ENCODE peak calls at places on chromosomes 13 and 19, in nine cellular contexts. U is cardiac muscle cell, H is retinal pigment epithelial cell, L is lower lobe of right lung, X is epithelial cell of esophagus, C is tibial nerve, V is H9, S is brain microvascular endothelial cell, P is WTC11. Q is an unnamed sample.

GRCh38 chr13:33676700-33677048 is 141.3 kb upstream of the RFC3 start:
- DNase-seq in U (peak), H (peak), L (peak), X (peak), C (no peak), V (no peak), S (peak), P (no peak), Q (peak)

GRCh38 chr19:7917292-7918061 is 2.7 kb upstream of the SNAPC2 start:
- DNase-seq in U (peak), H (no peak), L (peak), X (peak), C (no peak), V (peak), S (peak), P (peak), Q (no peak)

GRCh38 chr13:75145926-75146325 is 336.0 kb downstream of the TBC1D4 start:
- DNase-seq in U (no peak), H (no peak), L (no peak), X (no peak), C (no peak), V (no peak), S (no peak), P (no peak), Q (no peak)

GRCh38 chr13:25744176-25744575 is 307.6 kb downstream of the SHISA2 start:
- DNase-seq in U (no peak), H (no peak), L (no peak), X (no peak), C (no peak), V (no peak), S (no peak), P (no peak), Q (no peak)

GRCh38 chr19:50817941-50818858 is 5.4 kb downstream of the KLK1 start:
- DNase-seq in U (peak), H (no peak), L (peak), X (peak), C (no peak), V (peak), S (peak), P (peak), Q (peak)

GRCh38 chr13:94800423-94800822 is 88.1 kb upstream of the SOX21 start:
- DNase-seq in U (no peak), H (no peak), L (no peak), X (peak), C (no peak), V (no peak), S (no peak), P (no peak), Q (no peak)

GRCh38 chr13:22665531-22665930 is 515.2 kb upstream of the SGCG start:
- DNase-seq in U (no peak), H (no peak), L (no peak), X (no peak), C (no peak), V (no peak), S (no peak), P (no peak), Q (no peak)

GRCh38 chr13:107458269-107458668 is 757.1 kb downstream of the LIG4 start:
- DNase-seq in U (no peak), H (no peak), L (no peak), X (no peak), C (no peak), V (no peak), S (no peak), P (no peak), Q (no peak)

GRCh38 chr13:96575423-96576320 is 418.6 kb downstream of the OXGR1 start:
- DNase-seq in U (no peak), H (no peak), L (no peak), X (peak), C (no peak), V (no peak), S (no peak), P (no peak), Q (no peak)

GRCh38 chr13:74871671-74872070 is 610.3 kb downstream of the TBC1D4 start:
- DNase-seq in U (no peak), H (peak), L (no peak), X (no peak), C (no peak), V (no peak), S (no peak), P (no peak), Q (no peak)

GRCh38 chr19:17847538-17848366 is at the start of gene JAK3:
- DNase-seq in U (peak), H (no peak), L (peak), X (peak), C (no peak), V (peak), S (peak), P (peak), Q (no peak)

GRCh38 chr13:93352616-93353015 is 126.0 kb downstream of the GPC6 start:
- DNase-seq in U (no peak), H (no peak), L (no peak), X (no peak), C (no peak), V (no peak), S (no peak), P (no peak), Q (no peak)

GRCh38 chr19:56114711-56115110 is 6.4 kb downstream of the ZNF787 start:
- DNase-seq in U (no peak), H (no peak), L (peak), X (no peak), C (no peak), V (no peak), S (no peak), P (no peak), Q (no peak)

GRCh38 chr13:51943721-51944120 is 67.5 kb downstream of the ATP7B start:
- DNase-seq in U (no peak), H (no peak), L (no peak), X (no peak), C (no peak), V (no peak), S (no peak), P (no peak), Q (no peak)

GRCh38 chr13:99467764-99468163 is 33.5 kb upstream of the TM9SF2 start:
- DNase-seq in U (no peak), H (no peak), L (no peak), X (peak), C (no peak), V (no peak), S (peak), P (no peak), Q (peak)

GRCh38 chr19:44192127-44192526 is 20.2 kb upstream of the ZNF227 start:
- DNase-seq in U (no peak), H (no peak), L (no peak), X (no peak), C (no peak), V (no peak), S (no peak), P (no peak), Q (no peak)

GRCh38 chr19:21705393-21705792 is 62.0 kb downstream of the ZNF100 start:
- DNase-seq in U (no peak), H (no peak), L (no peak), X (no peak), C (no peak), V (peak), S (no peak), P (no peak), Q (no peak)

GRCh38 chr13:99892189-99892588 is 79.4 kb downstream of the ZIC5 start:
- DNase-seq in U (no peak), H (no peak), L (no peak), X (no peak), C (no peak), V (peak), S (no peak), P (peak), Q (no peak)

GRCh38 chr13:75395056-75395455 is 86.9 kb downstream of the TBC1D4 start:
- DNase-seq in U (no peak), H (no peak), L (no peak), X (no peak), C (no peak), V (no peak), S (no peak), P (no peak), Q (no peak)

GRCh38 chr19:16970821-16971220 is 55.8 kb downstream of the CPAMD8 start:
- DNase-seq in U (no peak), H (no peak), L (no peak), X (no peak), C (no peak), V (no peak), S (no peak), P (no peak), Q (no peak)

GRCh38 chr13:45119469-45119989 is 781 bp upstream of the GTF2F2 start:
- DNase-seq in U (no peak), H (peak), L (no peak), X (peak), C (no peak), V (no peak), S (peak), P (no peak), Q (no peak)

GRCh38 chr13:95258098-95258497 is 43.2 kb downstream of the ABCC4 start:
- DNase-seq in U (no peak), H (no peak), L (no peak), X (no peak), C (no peak), V (no peak), S (no peak), P (no peak), Q (no peak)

GRCh38 chr19:43598445-43599240 is 2.2 kb downstream of the ZNF576 start:
- DNase-seq in U (no peak), H (no peak), L (no peak), X (no peak), C (no peak), V (no peak), S (no peak), P (no peak), Q (no peak)

GRCh38 chr13:30453727-30454126 is 12.0 kb downstream of the HMGB1 start:
- DNase-seq in U (no peak), H (no peak), L (no peak), X (peak), C (no peak), V (no peak), S (no peak), P (no peak), Q (peak)

GRCh38 chr13:51999525-51999924 is 11.7 kb downstream of the ATP7B start:
- DNase-seq in U (no peak), H (no peak), L (peak), X (peak), C (no peak), V (no peak), S (no peak), P (no peak), Q (peak)

DNA sequence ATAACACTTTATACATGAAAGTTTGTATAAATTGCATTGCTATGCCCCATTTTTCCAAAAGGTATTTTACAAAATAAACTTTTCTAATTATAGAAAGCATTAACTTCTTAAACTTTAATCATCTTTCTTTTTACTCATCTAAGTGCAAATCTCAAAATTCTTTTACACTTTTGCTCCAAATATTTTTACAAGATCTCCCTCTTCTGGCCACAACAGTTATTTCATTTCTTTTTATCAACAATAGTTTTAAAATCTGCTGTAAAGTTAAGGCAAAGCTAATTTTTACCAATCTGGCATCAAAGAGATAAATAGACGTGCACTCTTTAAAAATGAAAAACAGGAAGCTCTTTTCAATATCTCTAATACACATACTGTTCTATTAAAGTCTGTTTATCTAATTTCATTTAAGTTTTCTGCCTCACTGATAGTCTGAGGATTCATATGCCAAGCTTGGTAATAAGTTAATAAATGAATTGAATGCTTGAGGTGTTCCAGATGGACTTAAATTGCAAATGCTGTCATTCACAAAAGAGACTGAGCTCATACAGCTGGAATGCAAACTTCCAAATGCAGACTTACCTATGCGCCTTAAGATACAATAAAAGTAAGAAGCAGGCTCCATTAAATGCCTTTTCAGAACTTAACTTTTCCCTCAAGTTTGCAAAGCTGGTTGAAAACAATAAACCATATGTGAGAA is 583.0 kb upstream of the ATXN8OS start:
- DNase-seq in U (no peak), H (no peak), L (no peak), X (peak), C (no peak), V (no peak), S (no peak), P (no peak), Q (peak)
- TF ChIP-seq CTCF in U (peak), H (peak), L (no peak), X (peak), C (no peak), V (peak), S (no peak), P (no peak), Q (peak)

DNA sequence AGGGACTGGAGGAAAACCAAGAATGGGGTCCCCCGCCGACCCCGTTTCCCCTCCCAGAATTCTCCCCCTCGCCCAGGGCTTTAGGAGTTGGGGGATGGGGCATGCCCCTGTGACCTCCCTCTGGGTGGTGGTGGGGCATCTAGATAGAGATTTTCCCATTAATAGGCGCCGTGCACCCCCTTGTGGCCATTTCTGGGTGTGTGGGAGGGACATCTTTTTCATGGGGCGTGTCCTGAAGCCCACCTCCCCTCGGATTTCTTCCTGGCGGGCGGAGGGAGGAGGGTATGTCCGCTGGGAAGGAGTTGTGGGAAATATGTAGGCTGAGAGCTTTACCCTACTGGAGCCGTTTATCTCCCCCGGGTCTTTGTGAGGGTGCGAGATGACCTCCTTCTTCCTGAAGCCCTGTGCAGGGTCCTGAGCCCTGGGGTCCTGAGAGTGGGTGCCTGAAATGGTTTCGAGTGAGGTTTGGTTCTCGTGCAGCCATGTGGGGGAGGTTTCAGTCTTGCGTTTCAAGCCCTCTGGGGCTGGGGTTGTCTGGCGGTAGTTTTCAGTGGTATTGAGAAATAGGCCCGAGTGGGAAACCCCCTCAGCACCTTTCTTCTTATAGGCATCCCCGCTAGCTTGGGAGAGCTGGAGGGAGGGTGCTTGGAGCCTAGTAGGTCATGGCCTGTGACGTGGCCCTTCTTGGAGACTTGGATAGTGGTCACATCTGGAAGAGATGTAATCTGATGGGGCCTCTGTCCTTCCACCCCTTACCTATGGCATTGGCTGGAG is 1.0 kb downstream of the PRMT1 start:
- DNase-seq in U (peak), H (no peak), L (peak), X (peak), C (peak), V (peak), S (peak), P (peak), Q (peak)
- TF ChIP-seq CTCF in U (peak), H (peak), L (peak), X (peak), C (peak), V (peak), S (peak), P (peak), Q (peak)

DNA sequence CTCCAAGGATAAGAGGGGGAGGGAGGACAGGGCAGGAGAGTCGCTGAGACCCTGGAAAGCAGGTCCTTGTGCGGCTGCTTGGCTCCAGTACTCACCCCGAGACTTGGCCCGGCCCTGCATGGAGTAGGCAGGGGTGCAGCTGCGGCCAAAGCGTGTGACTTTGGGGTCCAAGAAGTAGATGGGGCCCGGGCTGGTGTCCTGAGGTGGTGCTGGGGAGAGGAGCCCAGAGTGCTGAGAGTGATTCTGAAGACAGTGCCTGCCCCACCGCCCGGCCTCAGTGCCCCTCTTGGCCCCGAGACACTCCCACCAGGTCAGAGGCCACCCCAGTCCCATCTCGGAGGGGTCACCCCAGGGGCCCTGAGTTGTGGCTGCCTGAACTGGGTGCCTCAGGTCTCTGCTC is 6.7 kb upstream of the SHC2 start:
- DNase-seq in U (no peak), H (no peak), L (no peak), X (no peak), C (no peak), V (no peak), S (no peak), P (no peak), Q (no peak)
- TF ChIP-seq CTCF in U (no peak), H (no peak), L (no peak), X (no peak), C (no peak), V (no peak), S (no peak), P (no peak), Q (no peak)

DNA sequence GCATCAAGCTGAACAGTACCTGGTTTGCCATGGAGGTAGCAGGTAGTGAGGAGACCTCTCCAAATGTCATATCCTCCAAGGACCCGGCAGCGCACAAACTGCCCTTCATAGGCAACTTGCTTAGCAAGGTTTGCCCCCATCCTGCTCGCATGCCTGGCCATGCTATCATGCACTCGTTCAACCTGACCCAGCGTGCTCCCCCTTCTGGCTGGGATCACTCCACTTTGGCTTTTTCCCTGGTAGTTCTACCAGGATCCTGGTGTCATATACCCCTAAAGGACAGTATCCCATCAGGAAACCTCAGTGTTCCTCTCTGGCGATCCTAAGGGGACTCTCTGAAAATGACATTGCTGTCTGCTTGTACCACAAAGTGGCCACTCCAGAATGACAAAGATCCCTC is 38.6 kb upstream of the ZNF30 start:
- DNase-seq in U (no peak), H (no peak), L (no peak), X (no peak), C (no peak), V (no peak), S (no peak), P (peak), Q (no peak)
- TF ChIP-seq CTCF in U (no peak), H (no peak), L (no peak), X (no peak), C (no peak), V (peak), S (no peak), P (no peak), Q (no peak)

GRCh38 chr19:5288347-5288739 is 52.3 kb downstream of the PTPRS start:
- DNase-seq in U (no peak), H (no peak), L (no peak), X (no peak), C (no peak), V (no peak), S (no peak), P (no peak), Q (no peak)

GRCh38 chr19:5291588-5292193 is 48.9 kb downstream of the PTPRS start:
- DNase-seq in U (no peak), H (no peak), L (no peak), X (no peak), C (no peak), V (no peak), S (no peak), P (no peak), Q (no peak)

GRCh38 chr19:5287066-5287465 is 53.5 kb downstream of the PTPRS start:
- DNase-seq in U (no peak), H (no peak), L (no peak), X (no peak), C (no peak), V (no peak), S (no peak), P (no peak), Q (no peak)

GRCh38 chr19:5290336-5291262 is 50.0 kb downstream of the PTPRS start:
- DNase-seq in U (no peak), H (no peak), L (no peak), X (no peak), C (no peak), V (no peak), S (no peak), P (no peak), Q (no peak)

GRCh38 chr19:5289060-5289990 is 51.3 kb downstream of the PTPRS start:
- DNase-seq in U (no peak), H (no peak), L (no peak), X (no peak), C (no peak), V (no peak), S (no peak), P (no peak), Q (no peak)
- TF ChIP-seq CTCF in U (no peak), H (peak), L (no peak), X (no peak), C (no peak), V (peak), S (peak), P (no peak), Q (no peak)

GRCh38 chr13:42885325-42885724 is 103.9 kb downstream of the FAM216B start:
- DNase-seq in U (no peak), H (no peak), L (no peak), X (no peak), C (no peak), V (no peak), S (no peak), P (no peak), Q (no peak)

GRCh38 chr13:42878721-42879120 is 97.3 kb downstream of the FAM216B start:
- DNase-seq in U (no peak), H (no peak), L (no peak), X (no peak), C (no peak), V (no peak), S (no peak), P (no peak), Q (no peak)

GRCh38 chr13:42883142-42883541 is 101.8 kb downstream of the FAM216B start:
- DNase-seq in U (no peak), H (no peak), L (no peak), X (no peak), C (no peak), V (no peak), S (peak), P (no peak), Q (no peak)

GRCh38 chr13:42880241-42880640 is 98.9 kb downstream of the FAM216B start:
- DNase-seq in U (no peak), H (no peak), L (no peak), X (no peak), C (no peak), V (no peak), S (no peak), P (no peak), Q (no peak)

DNA sequence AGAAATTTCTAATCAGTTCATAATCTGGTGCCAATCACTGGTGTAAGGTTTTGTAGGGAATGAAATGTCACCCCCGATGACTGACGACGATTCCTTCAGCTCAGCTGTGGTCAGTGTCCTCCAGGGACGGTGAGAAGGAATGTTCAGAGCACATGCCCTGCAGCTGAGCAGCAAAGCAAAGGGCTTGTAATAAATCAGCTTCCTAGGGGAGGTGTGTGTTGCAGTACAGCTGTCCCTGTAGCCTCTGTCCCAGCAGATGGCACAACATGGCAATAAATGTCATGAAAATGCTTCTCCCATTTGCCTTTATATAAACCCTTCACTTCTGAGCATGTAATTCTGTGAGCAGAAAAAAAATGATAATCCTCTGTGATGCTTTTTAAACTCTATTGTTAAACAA is 102.4 kb downstream of the FAM216B start:
- DNase-seq in U (peak), H (no peak), L (no peak), X (peak), C (no peak), V (no peak), S (peak), P (no peak), Q (peak)
- TF ChIP-seq CTCF in U (no peak), H (peak), L (no peak), X (peak), C (no peak), V (peak), S (peak), P (no peak), Q (peak)

Q was measured in MCF 10A.